ENCODE peak calls at places on chromosomes 2 and 18, in ten cellular contexts. One of them, this sample, is unnamed.

GRCh38 chr2:200479617-200480292 is 30.1 kb downstream of the KCTD18 start:
- DNase-seq in fibroblast of the aortic adventitia: peak; percentile 67
- DNase-seq in neural progenitor cell: no peak
- DNase-seq in occipital lobe: no peak
- DNase-seq in stimulated activated CD4-positive, alpha-beta T cell treated with anti-CD3 and anti-CD28 coated beads, Interleukin-2, amount 100 ng/mL, for 4 hours: no peak
- DNase-seq in left cardiac atrium: no peak
- DNase-seq in colonic mucosa: no peak
- DNase-seq in aorta: no peak
- DNase-seq in M059J: peak; percentile 54
- DNase-seq in SW480: no peak
- DNase-seq in this sample: no peak

GRCh38 chr2:174577967-174578589 is 19.5 kb downstream of the WIPF1 start:
- DNase-seq in fibroblast of the aortic adventitia: peak; percentile 78
- DNase-seq in neural progenitor cell: peak; percentile 38
- DNase-seq in occipital lobe: no peak
- DNase-seq in stimulated activated CD4-positive, alpha-beta T cell treated with anti-CD3 and anti-CD28 coated beads, Interleukin-2, amount 100 ng/mL, for 4 hours: peak; percentile 49
- DNase-seq in left cardiac atrium: no peak
- DNase-seq in colonic mucosa: no peak
- DNase-seq in aorta: no peak
- DNase-seq in M059J: peak; percentile 65
- DNase-seq in SW480: peak; percentile 33
- DNase-seq in this sample: no peak

GRCh38 chr2:223654384-223654915 is 52.3 kb upstream of the SCG2 start:
- DNase-seq in fibroblast of the aortic adventitia: peak; percentile 91
- DNase-seq in neural progenitor cell: no peak
- DNase-seq in occipital lobe: no peak
- DNase-seq in stimulated activated CD4-positive, alpha-beta T cell treated with anti-CD3 and anti-CD28 coated beads, Interleukin-2, amount 100 ng/mL, for 4 hours: no peak
- DNase-seq in left cardiac atrium: no peak
- DNase-seq in colonic mucosa: no peak
- DNase-seq in aorta: no peak
- DNase-seq in M059J: peak; percentile 8
- DNase-seq in SW480: peak; percentile 1
- DNase-seq in this sample: no peak

GRCh38 chr18:79680100-79680879 is 687 bp downstream of the CTDP1 start:
- DNase-seq in fibroblast of the aortic adventitia: peak; percentile 45
- DNase-seq in neural progenitor cell: peak; percentile 67
- DNase-seq in occipital lobe: no peak
- DNase-seq in stimulated activated CD4-positive, alpha-beta T cell treated with anti-CD3 and anti-CD28 coated beads, Interleukin-2, amount 100 ng/mL, for 4 hours: peak; percentile 49
- DNase-seq in left cardiac atrium: peak; percentile 46
- DNase-seq in colonic mucosa: peak; percentile 78
- DNase-seq in aorta: no peak
- DNase-seq in M059J: peak; percentile 58
- DNase-seq in SW480: peak; percentile 22
- DNase-seq in this sample: no peak

GRCh38 chr2:85400023-85400422 is 10.1 kb downstream of the CAPG start:
- DNase-seq in fibroblast of the aortic adventitia: no peak
- DNase-seq in neural progenitor cell: no peak
- DNase-seq in occipital lobe: no peak
- DNase-seq in stimulated activated CD4-positive, alpha-beta T cell treated with anti-CD3 and anti-CD28 coated beads, Interleukin-2, amount 100 ng/mL, for 4 hours: no peak
- DNase-seq in left cardiac atrium: no peak
- DNase-seq in colonic mucosa: no peak
- DNase-seq in aorta: no peak
- DNase-seq in M059J: no peak
- DNase-seq in SW480: no peak
- DNase-seq in this sample: no peak

GRCh38 chr2:116582850-116583249 is 1231.6 kb upstream of the DDX18 start:
- DNase-seq in fibroblast of the aortic adventitia: no peak
- DNase-seq in neural progenitor cell: no peak
- DNase-seq in occipital lobe: no peak
- DNase-seq in stimulated activated CD4-positive, alpha-beta T cell treated with anti-CD3 and anti-CD28 coated beads, Interleukin-2, amount 100 ng/mL, for 4 hours: no peak
- DNase-seq in left cardiac atrium: no peak
- DNase-seq in colonic mucosa: no peak
- DNase-seq in aorta: no peak
- DNase-seq in M059J: no peak
- DNase-seq in SW480: no peak
- DNase-seq in this sample: no peak

GRCh38 chr2:69095246-69095645 is 82.3 kb downstream of the ANTXR1 start:
- DNase-seq in fibroblast of the aortic adventitia: peak; percentile 79
- DNase-seq in neural progenitor cell: no peak
- DNase-seq in occipital lobe: no peak
- DNase-seq in stimulated activated CD4-positive, alpha-beta T cell treated with anti-CD3 and anti-CD28 coated beads, Interleukin-2, amount 100 ng/mL, for 4 hours: no peak
- DNase-seq in left cardiac atrium: no peak
- DNase-seq in colonic mucosa: no peak
- DNase-seq in aorta: no peak
- DNase-seq in M059J: no peak
- DNase-seq in SW480: no peak
- DNase-seq in this sample: no peak

GRCh38 chr2:86078801-86079545 is 26.7 kb downstream of the POLR1A start:
- DNase-seq in fibroblast of the aortic adventitia: peak; percentile 76
- DNase-seq in neural progenitor cell: peak; percentile 10
- DNase-seq in occipital lobe: peak; percentile 44
- DNase-seq in stimulated activated CD4-positive, alpha-beta T cell treated with anti-CD3 and anti-CD28 coated beads, Interleukin-2, amount 100 ng/mL, for 4 hours: no peak
- DNase-seq in left cardiac atrium: no peak
- DNase-seq in colonic mucosa: peak; percentile 35
- DNase-seq in aorta: no peak
- DNase-seq in M059J: peak; percentile 42
- DNase-seq in SW480: no peak
- DNase-seq in this sample: peak; percentile 49

GRCh38 chr18:78875268-78875997 is 104.2 kb upstream of the SALL3 start:
- DNase-seq in fibroblast of the aortic adventitia: no peak
- DNase-seq in neural progenitor cell: peak; percentile 72
- DNase-seq in occipital lobe: no peak
- DNase-seq in stimulated activated CD4-positive, alpha-beta T cell treated with anti-CD3 and anti-CD28 coated beads, Interleukin-2, amount 100 ng/mL, for 4 hours: peak; percentile 7
- DNase-seq in left cardiac atrium: no peak
- DNase-seq in colonic mucosa: peak; percentile 42
- DNase-seq in aorta: no peak
- DNase-seq in M059J: peak; percentile 25
- DNase-seq in SW480: no peak
- DNase-seq in this sample: no peak

GRCh38 chr18:59056706-59057492 is 82.8 kb upstream of the SEC11C start:
- DNase-seq in fibroblast of the aortic adventitia: peak; percentile 76
- DNase-seq in neural progenitor cell: peak; percentile 85
- DNase-seq in occipital lobe: peak; percentile 52
- DNase-seq in stimulated activated CD4-positive, alpha-beta T cell treated with anti-CD3 and anti-CD28 coated beads, Interleukin-2, amount 100 ng/mL, for 4 hours: no peak
- DNase-seq in left cardiac atrium: peak; percentile 77
- DNase-seq in colonic mucosa: peak; percentile 79
- DNase-seq in aorta: peak; percentile 91
- DNase-seq in M059J: peak; percentile 82
- DNase-seq in SW480: peak; percentile 53
- DNase-seq in this sample: peak; percentile 54

GRCh38 chr2:67927489-67927888 is 135.3 kb downstream of the C1D start:
- DNase-seq in fibroblast of the aortic adventitia: no peak
- DNase-seq in neural progenitor cell: peak; percentile 33
- DNase-seq in occipital lobe: no peak
- DNase-seq in stimulated activated CD4-positive, alpha-beta T cell treated with anti-CD3 and anti-CD28 coated beads, Interleukin-2, amount 100 ng/mL, for 4 hours: no peak
- DNase-seq in left cardiac atrium: no peak
- DNase-seq in colonic mucosa: no peak
- DNase-seq in aorta: no peak
- DNase-seq in M059J: no peak
- DNase-seq in SW480: no peak
- DNase-seq in this sample: no peak

GRCh38 chr2:108632748-108633147 is 86.5 kb upstream of the RANBP2 start:
- DNase-seq in fibroblast of the aortic adventitia: no peak
- DNase-seq in neural progenitor cell: no peak
- DNase-seq in occipital lobe: no peak
- DNase-seq in stimulated activated CD4-positive, alpha-beta T cell treated with anti-CD3 and anti-CD28 coated beads, Interleukin-2, amount 100 ng/mL, for 4 hours: no peak
- DNase-seq in left cardiac atrium: no peak
- DNase-seq in colonic mucosa: peak; percentile 15
- DNase-seq in aorta: no peak
- DNase-seq in M059J: no peak
- DNase-seq in SW480: no peak
- DNase-seq in this sample: no peak